ENCODE peak calls at places on chromosome 12, in nine cellular contexts. One of them, this sample, is unnamed. For H3K36me3 and H3K9me3, the result is how much of the 10 kb centered on the place peaks cover.

GRCh38 chr12:6953417-6954315 is 2.5 kb downstream of the PTPN6 start:
- DNase-seq in spleen: peak
- DNase-seq in stomach: peak
- DNase-seq in upper lobe of left lung: peak
- DNase-seq in heart left ventricle: peak
- DNase-seq in HCT116: no peak
- DNase-seq in ovary: no peak
- DNase-seq in Peyer's patch: peak
- DNase-seq in uterus: no peak
- DNase-seq in this sample: no peak

GRCh38 chr12:45989277-45989856 is 1.0 kb downstream of the SCAF11 start:
- DNase-seq in spleen: peak
- DNase-seq in stomach: peak
- DNase-seq in upper lobe of left lung: peak
- DNase-seq in heart left ventricle: no peak
- DNase-seq in HCT116: peak
- DNase-seq in ovary: no peak
- DNase-seq in Peyer's patch: no peak
- DNase-seq in uterus: no peak
- DNase-seq in this sample: no peak

GRCh38 chr12:128796439-128797118 is 27.2 kb downstream of the SLC15A4 start:
- DNase-seq in spleen: no peak
- DNase-seq in stomach: no peak
- DNase-seq in upper lobe of left lung: no peak
- DNase-seq in heart left ventricle: no peak
- DNase-seq in HCT116: no peak
- DNase-seq in ovary: no peak
- DNase-seq in Peyer's patch: no peak
- DNase-seq in uterus: no peak
- DNase-seq in this sample: no peak

GRCh38 chr12:32612658-32613614 is 66.2 kb upstream of the DNM1L start:
- DNase-seq in spleen: no peak
- DNase-seq in stomach: no peak
- DNase-seq in upper lobe of left lung: no peak
- DNase-seq in heart left ventricle: no peak
- DNase-seq in HCT116: no peak
- DNase-seq in ovary: no peak
- DNase-seq in Peyer's patch: no peak
- DNase-seq in uterus: no peak
- DNase-seq in this sample: no peak

GRCh38 chr12:7162691-7163114 is 26.8 kb upstream of the PEX5 start:
- DNase-seq in spleen: no peak
- DNase-seq in stomach: peak
- DNase-seq in upper lobe of left lung: peak
- DNase-seq in heart left ventricle: no peak
- DNase-seq in HCT116: peak
- DNase-seq in ovary: no peak
- DNase-seq in Peyer's patch: no peak
- DNase-seq in uterus: no peak
- DNase-seq in this sample: peak

GRCh38 chr12:108310489-108310888 is 28.6 kb downstream of the CMKLR1 start:
- DNase-seq in spleen: no peak
- DNase-seq in stomach: no peak
- DNase-seq in upper lobe of left lung: no peak
- DNase-seq in heart left ventricle: no peak
- DNase-seq in HCT116: no peak
- DNase-seq in ovary: no peak
- DNase-seq in Peyer's patch: no peak
- DNase-seq in uterus: peak
- DNase-seq in this sample: no peak

GRCh38 chr12:26422839-26423398 is 227.5 kb downstream of the SSPN start:
- DNase-seq in spleen: no peak
- DNase-seq in stomach: no peak
- DNase-seq in upper lobe of left lung: no peak
- DNase-seq in heart left ventricle: no peak
- DNase-seq in HCT116: no peak
- DNase-seq in ovary: no peak
- DNase-seq in Peyer's patch: no peak
- DNase-seq in uterus: no peak
- DNase-seq in this sample: no peak

GRCh38 chr12:8948711-8949524 is 527 bp downstream of the M6PR start:
- DNase-seq in spleen: no peak
- DNase-seq in stomach: no peak
- DNase-seq in upper lobe of left lung: peak
- DNase-seq in heart left ventricle: no peak
- DNase-seq in HCT116: no peak
- DNase-seq in ovary: no peak
- DNase-seq in Peyer's patch: no peak
- DNase-seq in uterus: no peak
- DNase-seq in this sample: peak

GRCh38 chr12:52945389-52946232 is 3.3 kb upstream of the KRT18 start:
- DNase-seq in spleen: no peak
- DNase-seq in stomach: peak
- DNase-seq in upper lobe of left lung: peak
- DNase-seq in heart left ventricle: no peak
- DNase-seq in HCT116: no peak
- DNase-seq in ovary: no peak
- DNase-seq in Peyer's patch: peak
- DNase-seq in uterus: no peak
- DNase-seq in this sample: peak

GRCh38 chr12:125518074-125518473 is 452.8 kb downstream of the AACS start:
- DNase-seq in spleen: no peak
- DNase-seq in stomach: no peak
- DNase-seq in upper lobe of left lung: no peak
- DNase-seq in heart left ventricle: no peak
- DNase-seq in HCT116: no peak
- DNase-seq in ovary: no peak
- DNase-seq in Peyer's patch: no peak
- DNase-seq in uterus: no peak
- DNase-seq in this sample: no peak

GRCh38 chr12:5192727-5193126 is 149.0 kb downstream of the KCNA5 start:
- DNase-seq in spleen: no peak
- DNase-seq in stomach: no peak
- DNase-seq in upper lobe of left lung: no peak
- DNase-seq in heart left ventricle: no peak
- DNase-seq in HCT116: no peak
- DNase-seq in ovary: no peak
- DNase-seq in Peyer's patch: no peak
- DNase-seq in uterus: no peak
- DNase-seq in this sample: no peak

GRCh38 chr12:11838403-11838802 is 188.9 kb downstream of the ETV6 start:
- DNase-seq in spleen: no peak
- DNase-seq in stomach: no peak
- DNase-seq in upper lobe of left lung: no peak
- DNase-seq in heart left ventricle: no peak
- DNase-seq in HCT116: no peak
- DNase-seq in ovary: no peak
- DNase-seq in Peyer's patch: no peak
- DNase-seq in uterus: no peak
- DNase-seq in this sample: no peak

GRCh38 chr12:72865921-72866320 is 593.8 kb downstream of the TRHDE start:
- DNase-seq in spleen: no peak
- DNase-seq in stomach: no peak
- DNase-seq in upper lobe of left lung: no peak
- DNase-seq in heart left ventricle: no peak
- DNase-seq in HCT116: no peak
- DNase-seq in ovary: no peak
- DNase-seq in Peyer's patch: no peak
- DNase-seq in uterus: no peak
- DNase-seq in this sample: no peak

GRCh38 chr12:52691076-52691764 is 11.0 kb upstream of the KRT1 start:
- DNase-seq in spleen: peak
- DNase-seq in stomach: no peak
- DNase-seq in upper lobe of left lung: no peak
- DNase-seq in heart left ventricle: no peak
- DNase-seq in HCT116: no peak
- DNase-seq in ovary: no peak
- DNase-seq in Peyer's patch: peak
- DNase-seq in uterus: no peak
- DNase-seq in this sample: peak

GRCh38 chr12:97595936-97596335 is 133.3 kb downstream of the RMST start:
- DNase-seq in spleen: no peak
- DNase-seq in stomach: no peak
- DNase-seq in upper lobe of left lung: no peak
- DNase-seq in heart left ventricle: no peak
- DNase-seq in HCT116: no peak
- DNase-seq in ovary: no peak
- DNase-seq in Peyer's patch: no peak
- DNase-seq in uterus: no peak
- DNase-seq in this sample: no peak

GRCh38 chr12:8034802-8035201 is 2.3 kb downstream of the FOXJ2 start:
- DNase-seq in spleen: no peak
- DNase-seq in stomach: no peak
- DNase-seq in upper lobe of left lung: no peak
- DNase-seq in heart left ventricle: no peak
- DNase-seq in HCT116: no peak
- DNase-seq in ovary: no peak
- DNase-seq in Peyer's patch: no peak
- DNase-seq in uterus: no peak
- DNase-seq in this sample: no peak

GRCh38 chr12:48442191-48442828 is 30.0 kb upstream of the ANP32D start:
- DNase-seq in spleen: no peak
- DNase-seq in stomach: no peak
- DNase-seq in upper lobe of left lung: no peak
- DNase-seq in heart left ventricle: no peak
- DNase-seq in HCT116: peak
- DNase-seq in ovary: no peak
- DNase-seq in Peyer's patch: no peak
- DNase-seq in uterus: no peak
- DNase-seq in this sample: no peak

DNA sequence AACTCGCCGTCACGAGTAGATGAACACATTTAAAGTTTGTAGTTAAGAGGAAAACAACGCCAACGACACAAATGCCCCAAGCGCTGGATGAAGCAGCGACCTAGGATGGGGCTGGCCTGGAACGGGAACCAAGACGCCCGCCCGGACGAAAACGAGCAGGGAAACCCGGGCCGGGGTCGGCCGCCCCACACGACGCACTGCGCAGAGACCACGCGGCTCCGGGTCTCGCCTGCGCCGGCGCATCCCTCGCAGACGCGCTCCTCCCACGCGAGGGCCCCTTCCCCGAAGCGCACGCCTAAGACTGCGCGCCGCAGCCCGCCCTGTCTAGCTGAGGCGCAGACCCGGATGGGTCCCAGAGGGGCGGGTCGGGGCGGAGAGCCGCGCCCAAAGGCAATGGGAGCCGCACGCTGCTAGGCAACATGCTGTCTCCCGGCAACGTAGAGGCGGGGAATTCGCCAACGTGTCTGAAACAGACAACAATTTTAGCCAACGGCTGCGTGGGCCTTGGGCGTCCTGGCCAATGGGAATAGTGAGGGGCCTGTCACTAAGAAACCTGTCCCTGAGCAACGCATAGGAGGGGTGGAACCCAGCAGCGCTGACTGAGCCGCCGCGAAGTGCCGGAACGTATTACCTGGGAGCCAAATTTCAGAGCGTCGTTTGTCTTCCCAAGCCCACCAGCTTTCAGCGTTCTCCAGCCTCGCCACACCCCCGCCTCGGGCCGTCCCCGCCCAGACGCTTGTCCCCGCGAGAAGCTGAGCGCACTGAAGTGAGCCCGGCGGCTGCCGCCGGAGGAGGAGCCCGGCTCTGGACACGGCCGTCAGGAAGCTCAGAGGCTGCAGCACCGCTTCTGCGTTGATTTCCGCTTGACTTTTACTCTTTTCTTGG is 21.0 kb upstream of the CHFR start:
- DNase-seq in spleen: peak
- DNase-seq in stomach: peak
- DNase-seq in upper lobe of left lung: peak
- DNase-seq in heart left ventricle: peak
- DNase-seq in HCT116: no peak
- DNase-seq in ovary: peak
- DNase-seq in Peyer's patch: peak
- DNase-seq in uterus: peak
- DNase-seq in this sample: peak
- TF ChIP-seq POLR2A in spleen: no peak
- TF ChIP-seq POLR2A in stomach: no peak
- TF ChIP-seq POLR2A in upper lobe of left lung: no peak
- TF ChIP-seq POLR2A in heart left ventricle: peak
- TF ChIP-seq POLR2A in HCT116: no peak
- TF ChIP-seq POLR2A in ovary: peak
- TF ChIP-seq POLR2A in Peyer's patch: no peak
- TF ChIP-seq POLR2A in uterus: peak
- TF ChIP-seq POLR2A in this sample: peak

GRCh38 chr12:870378-870777 is 79.1 kb downstream of the RAD52 start:
- DNase-seq in spleen: no peak
- DNase-seq in stomach: no peak
- DNase-seq in upper lobe of left lung: no peak
- DNase-seq in heart left ventricle: no peak
- DNase-seq in HCT116: no peak
- DNase-seq in ovary: no peak
- DNase-seq in Peyer's patch: no peak
- DNase-seq in uterus: no peak
- DNase-seq in this sample: no peak
- H3K36me3 ChIP-seq in spleen: under half
- H3K36me3 ChIP-seq in stomach: half or more
- H3K36me3 ChIP-seq in upper lobe of left lung: half or more
- H3K36me3 ChIP-seq in heart left ventricle: half or more
- H3K36me3 ChIP-seq in HCT116: under half
- H3K36me3 ChIP-seq in ovary: under half
- H3K36me3 ChIP-seq in Peyer's patch: under half
- H3K36me3 ChIP-seq in uterus: under half
- H3K36me3 ChIP-seq in this sample: under half

DNA sequence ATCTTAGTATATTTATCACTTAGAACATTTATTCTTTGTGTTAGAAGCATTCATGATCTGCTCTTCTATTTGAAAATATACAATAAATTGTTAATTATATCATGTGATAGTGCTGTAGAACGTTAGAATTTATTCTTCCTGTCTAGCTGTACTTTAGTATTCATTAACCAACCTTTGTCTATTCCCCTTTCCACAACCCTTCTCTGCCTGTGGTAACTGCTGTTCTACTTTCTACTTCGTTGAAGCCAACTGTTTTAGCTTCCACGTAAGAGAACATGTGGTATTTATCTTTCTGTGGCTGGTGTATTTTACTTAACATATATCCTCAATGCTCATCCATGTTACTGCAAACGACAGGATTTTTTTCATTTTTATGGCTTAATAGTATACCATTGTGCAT is 18.1 kb downstream of the TBC1D15 start:
- DNase-seq in spleen: no peak
- DNase-seq in stomach: no peak
- DNase-seq in upper lobe of left lung: no peak
- DNase-seq in heart left ventricle: no peak
- DNase-seq in HCT116: no peak
- DNase-seq in ovary: no peak
- DNase-seq in Peyer's patch: no peak
- DNase-seq in uterus: no peak
- DNase-seq in this sample: no peak
- H3K9me3 ChIP-seq in spleen: under half
- H3K9me3 ChIP-seq in stomach: under half
- H3K9me3 ChIP-seq in upper lobe of left lung: under half
- H3K9me3 ChIP-seq in heart left ventricle: under half
- H3K9me3 ChIP-seq in HCT116: under half
- H3K9me3 ChIP-seq in ovary: under half
- H3K9me3 ChIP-seq in Peyer's patch: under half
- H3K9me3 ChIP-seq in uterus: under half
- H3K9me3 ChIP-seq in this sample: under half

DNA sequence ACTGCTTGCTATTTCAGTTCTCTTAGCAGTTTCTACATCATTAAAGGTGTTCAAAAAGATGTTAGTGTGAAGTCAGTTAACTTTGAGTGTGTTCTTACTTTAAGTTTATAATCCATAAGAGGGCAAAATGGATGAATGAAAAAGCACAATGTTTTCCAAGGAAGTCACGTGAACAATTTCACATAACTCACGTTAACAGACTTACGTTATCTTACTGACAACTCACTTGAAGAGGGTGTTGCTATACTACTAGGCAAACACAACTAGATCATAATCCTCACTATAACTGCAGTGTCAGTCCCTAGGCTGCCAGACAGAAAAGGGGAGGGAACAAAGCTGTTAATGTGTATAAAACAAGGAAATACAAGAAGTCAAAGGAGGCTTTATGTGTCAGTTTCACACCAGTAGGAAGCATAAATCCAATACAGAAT is 6.4 kb downstream of the SLC2A13 start:
- DNase-seq in spleen: no peak
- DNase-seq in stomach: no peak
- DNase-seq in upper lobe of left lung: no peak
- DNase-seq in heart left ventricle: no peak
- DNase-seq in HCT116: no peak
- DNase-seq in ovary: no peak
- DNase-seq in Peyer's patch: no peak
- DNase-seq in uterus: no peak
- DNase-seq in this sample: no peak
- TF ChIP-seq POLR2A in spleen: no peak
- TF ChIP-seq POLR2A in stomach: no peak
- TF ChIP-seq POLR2A in upper lobe of left lung: no peak
- TF ChIP-seq POLR2A in heart left ventricle: no peak
- TF ChIP-seq POLR2A in HCT116: no peak
- TF ChIP-seq POLR2A in ovary: no peak
- TF ChIP-seq POLR2A in Peyer's patch: no peak
- TF ChIP-seq POLR2A in uterus: no peak
- TF ChIP-seq POLR2A in this sample: no peak

This sample was measured in thyroid gland.